ENCODE peak calls at places on chromosomes 16 and 17, in five cellular contexts. T is tibial nerve, B is heart right ventricle, D is hepatocyte, R is lower lobe of right lung. O is an unnamed sample.

GRCh38 chr16:68000024-68000423 is 740 bp upstream of the DPEP2 start:
- DNase-seq in R (no peak), D (no peak), T (no peak), B (no peak), O (no peak)

GRCh38 chr17:6279659-6280058 is 155.3 kb downstream of the AIPL1 start:
- DNase-seq in T (no peak), D (peak), B (no peak), R (no peak), O (no peak)

GRCh38 chr16:28186752-28187151 is 25.0 kb downstream of the XPO6 start:
- DNase-seq in T (no peak), R (no peak), D (no peak), B (no peak), O (no peak)

GRCh38 chr16:1193143-1193824 is 31.8 kb downstream of the TPSG1 start:
- DNase-seq in B (no peak), D (no peak), T (no peak), R (no peak), O (no peak)

GRCh38 chr16:19884021-19884485 is 595 bp downstream of the GPRC5B start:
- DNase-seq in R (peak), D (peak), T (no peak), B (peak), O (no peak)

GRCh38 chr16:88274847-88275246 is 107.9 kb upstream of the ZNF469 start:
- DNase-seq in T (no peak), B (no peak), D (no peak), R (no peak), O (no peak)

GRCh38 chr17:62869885-62870580 is 61.9 kb upstream of the MARCHF10 start:
- DNase-seq in D (peak), T (no peak), B (no peak), R (no peak), O (no peak)

GRCh38 chr17:30477758-30478115 is 529 bp downstream of the GOSR1 start:
- DNase-seq in D (peak), R (no peak), T (no peak), B (no peak), O (peak)

GRCh38 chr17:48718781-48719641 is 3.3 kb downstream of the PRAC1 start:
- DNase-seq in B (no peak), T (no peak), D (no peak), R (no peak), O (no peak)

GRCh38 chr17:83176272-83176955 is 97.0 kb downstream of the METRNL start:
- DNase-seq in B (no peak), D (no peak), T (no peak), R (no peak), O (no peak)

GRCh38 chr16:50467943-50468748 is 80.0 kb upstream of the NKD1 start:
- DNase-seq in D (peak), B (no peak), R (no peak), T (no peak), O (no peak)

GRCh38 chr16:72995151-72995881 is 52.6 kb downstream of the ZFHX3 start:
- DNase-seq in B (no peak), D (no peak), T (no peak), R (peak), O (no peak)

GRCh38 chr17:35449371-35449931 is 885 bp upstream of the SLFN13 start:
- DNase-seq in R (peak), B (peak), T (no peak), D (peak), O (peak)

GRCh38 chr16:716250-716607 is 1.3 kb downstream of the METRN start:
- DNase-seq in R (no peak), T (no peak), D (no peak), B (no peak), O (no peak)

GRCh38 chr17:50200447-50201225 is 795 bp downstream of the COL1A1 start:
- DNase-seq in T (peak), D (peak), R (peak), B (peak), O (peak)

GRCh38 chr17:4175921-4176802 is 33.2 kb downstream of the CYB5D2 start:
- DNase-seq in B (no peak), T (no peak), D (no peak), R (no peak), O (peak)

GRCh38 chr17:57264776-57265175 is 8.5 kb downstream of the MSI2 start:
- DNase-seq in B (no peak), R (no peak), D (no peak), T (no peak), O (no peak)

GRCh38 chr17:79983456-79983855 is 52.2 kb downstream of the TBC1D16 start:
- DNase-seq in D (no peak), R (peak), B (no peak), T (no peak), O (no peak)

GRCh38 chr17:19645608-19646250 is 2.8 kb upstream of the ALDH3A2 start:
- DNase-seq in B (peak), T (peak), R (peak), D (peak), O (peak)

GRCh38 chr17:28842282-28843012 is at the start of gene FAM222B:
- DNase-seq in D (peak), R (peak), B (peak), T (peak), O (peak)
- TF ChIP-seq CTCF in D (no peak), R (no peak), B (no peak), T (peak), O (no peak)

GRCh38 chr17:15378243-15378642 is 36.8 kb upstream of the TEKT3 start:
- DNase-seq in D (no peak), B (no peak), T (no peak), R (no peak), O (no peak)
- TF ChIP-seq CTCF in D (no peak), B (no peak), T (no peak), R (no peak), O (no peak)

GRCh38 chr16:54934536-54935410 is 4.1 kb downstream of the IRX5 start:
- DNase-seq in T (no peak), B (peak), R (peak), D (peak), O (no peak)
- TF ChIP-seq CTCF in T (no peak), B (no peak), R (no peak), D (peak), O (peak)

DNA sequence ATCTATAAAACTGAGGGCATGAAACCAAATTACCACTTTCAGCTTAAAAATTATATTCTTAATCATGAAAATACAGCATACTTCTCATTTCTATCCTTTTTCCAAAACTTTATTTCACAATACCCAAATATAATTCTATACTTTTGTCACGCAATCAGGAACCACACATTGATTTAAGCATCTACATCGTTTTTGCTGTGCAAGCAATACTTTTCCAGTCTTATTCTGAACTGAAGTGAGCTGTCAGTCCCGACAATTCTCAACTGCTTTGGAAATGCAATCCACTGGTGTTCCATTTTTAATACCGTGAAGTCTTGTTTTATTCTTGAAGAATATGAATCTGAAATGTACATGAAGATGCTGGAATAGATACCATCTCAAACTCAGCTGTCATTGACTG is 60.1 kb upstream of the NOL11 start:
- DNase-seq in D (no peak), R (no peak), T (no peak), B (no peak), O (no peak)
- TF ChIP-seq CTCF in D (no peak), R (no peak), T (no peak), B (no peak), O (no peak)

GRCh38 chr16:58028168-58028455 is 2.6 kb downstream of the MMP15 start:
- DNase-seq in D (no peak), R (no peak), B (no peak), T (no peak), O (no peak)

GRCh38 chr16:58026139-58026704 is 668 bp downstream of the MMP15 start:
- DNase-seq in D (peak), B (no peak), R (peak), T (no peak), O (no peak)

GRCh38 chr16:58028541-58029070 is 3.1 kb downstream of the MMP15 start:
- DNase-seq in T (no peak), D (no peak), B (no peak), R (no peak), O (no peak)

GRCh38 chr16:58026705-58027340 is 1.3 kb downstream of the MMP15 start:
- DNase-seq in D (peak), T (no peak), R (peak), B (no peak), O (no peak)

GRCh38 chr16:58027341-58028167 is 2.0 kb downstream of the MMP15 start:
- DNase-seq in T (no peak), R (peak), B (peak), D (peak), O (no peak)
- TF ChIP-seq CTCF in T (no peak), R (no peak), B (no peak), D (no peak), O (no peak)

DNA sequence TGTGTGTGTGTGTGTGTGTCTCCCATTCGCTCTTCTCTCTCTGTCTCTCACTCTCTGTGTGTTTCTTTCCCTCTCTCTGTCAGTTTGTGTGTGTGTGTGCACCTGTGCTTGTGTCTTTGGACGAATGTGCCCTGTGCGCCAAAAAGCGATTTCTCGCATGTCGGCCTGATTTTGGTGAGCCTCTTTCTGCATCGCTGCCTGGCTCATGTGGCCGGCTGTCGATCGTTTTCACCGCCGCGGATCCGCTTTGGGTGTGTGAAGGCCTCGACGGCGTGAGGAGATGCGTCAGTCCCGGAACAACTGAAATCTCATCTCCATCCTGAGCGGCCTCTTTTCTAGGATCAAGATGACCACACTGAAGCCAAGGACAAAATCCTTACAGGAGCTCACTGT is 609.0 kb downstream of the KCNJ18 start:
- DNase-seq in R (no peak), D (no peak), B (no peak), T (no peak), O (no peak)
- TF ChIP-seq CTCF in R (no peak), D (no peak), B (no peak), T (no peak), O (no peak)

DNA sequence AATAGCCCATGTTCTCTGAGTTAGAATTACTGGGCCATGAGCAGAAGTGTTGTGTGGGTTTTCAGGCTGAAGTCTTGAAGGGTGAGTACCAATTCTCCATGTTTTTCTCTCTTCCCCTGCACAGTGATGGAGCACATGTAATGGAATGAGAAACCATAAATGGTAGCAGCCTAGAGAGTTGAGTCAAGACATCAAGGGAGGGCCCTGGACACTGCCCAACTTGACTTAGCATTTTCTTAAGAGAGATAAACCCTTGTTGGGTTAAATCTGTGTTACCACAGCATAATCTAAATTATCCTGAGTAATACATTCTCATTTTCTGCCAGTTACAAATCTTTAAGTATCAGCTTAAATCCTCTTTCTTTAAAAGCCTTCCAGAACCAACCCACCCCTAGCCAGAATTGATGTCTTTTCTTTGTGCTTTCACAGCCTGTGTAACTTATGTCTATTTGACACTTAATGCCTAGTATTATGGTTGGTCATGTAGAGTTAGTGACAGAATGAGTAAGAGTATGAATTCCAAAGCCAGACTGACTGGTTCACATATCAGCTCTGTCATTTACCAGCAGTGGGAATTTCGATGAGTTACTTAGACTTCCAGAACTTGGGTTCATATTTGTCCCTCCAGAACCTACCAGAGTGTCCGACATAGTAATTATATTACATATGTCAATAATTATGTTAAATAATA is 27.0 kb upstream of the RGS9 start:
- DNase-seq in B (no peak), D (no peak), T (no peak), R (no peak), O (no peak)
- TF ChIP-seq CTCF in B (no peak), D (no peak), T (no peak), R (no peak), O (no peak)

GRCh38 chr17:41777157-41777578 is 9.3 kb downstream of the JUP start:
- DNase-seq in D (no peak), B (peak), R (no peak), T (no peak), O (no peak)
- TF ChIP-seq CTCF in D (peak), B (peak), R (no peak), T (peak), O (no peak)

O was measured in GM10248.